ENCODE peak calls at places on chromosomes 3 and 15, in five cellular contexts. A, X, W, Q and C are unnamed samples.

GRCh38 chr3:81744366-81744765 is 17.1 kb downstream of the GBE1 start:
- DNase-seq in W (no peak), A (no peak), X (no peak), Q (peak), C (peak)

GRCh38 chr3:50194903-50195500 is 3.6 kb downstream of the GNAT1 start:
- DNase-seq in A (no peak), Q (no peak), W (no peak), X (no peak), C (no peak)

GRCh38 chr15:84908564-84908963 is 24.1 kb downstream of the SLC28A1 start:
- DNase-seq in W (no peak), A (no peak), X (no peak), Q (no peak), C (no peak)

GRCh38 chr15:75154461-75155062 is 47.1 kb upstream of the C15orf39 start:
- DNase-seq in A (no peak), X (no peak), W (no peak), Q (no peak), C (no peak)

GRCh38 chr3:66644549-66644948 is 143.7 kb upstream of the LRIG1 start:
- DNase-seq in X (no peak), W (no peak), Q (no peak), A (no peak), C (no peak)

GRCh38 chr15:60070838-60071493 is 66.9 kb downstream of the FOXB1 start:
- DNase-seq in X (no peak), A (no peak), Q (peak), W (no peak), C (peak)

GRCh38 chr3:52231502-52232278 is 6.2 kb upstream of the TLR9 start:
- DNase-seq in A (peak), X (peak), W (peak), Q (no peak), C (peak)

GRCh38 chr15:49134683-49135341 is 20.6 kb downstream of the COPS2 start:
- DNase-seq in A (no peak), X (no peak), Q (peak), W (no peak), C (no peak)

GRCh38 chr3:73500321-73500720 is 124.4 kb downstream of the PDZRN3 start:
- DNase-seq in Q (no peak), A (no peak), X (peak), W (no peak), C (peak)

GRCh38 chr3:47008258-47008671 is 28.8 kb downstream of the NBEAL2 start:
- DNase-seq in Q (no peak), X (no peak), A (no peak), W (no peak), C (no peak)

GRCh38 chr3:33001889-33002288 is 50.4 kb downstream of the CCR4 start:
- DNase-seq in W (no peak), Q (no peak), X (no peak), A (no peak), C (no peak)

GRCh38 chr15:31268911-31269784 is 57.5 kb upstream of the KLF13 start:
- DNase-seq in Q (no peak), A (no peak), W (no peak), X (peak), C (no peak)

GRCh38 chr15:51425517-51426033 is 84.1 kb downstream of the GLDN start:
- DNase-seq in A (no peak), W (no peak), X (no peak), Q (no peak), C (no peak)

GRCh38 chr15:99403597-99403996 is 152.3 kb downstream of the LRRC28 start:
- DNase-seq in X (no peak), A (no peak), W (no peak), Q (no peak), C (no peak)

GRCh38 chr3:161770532-161771386 is 274.2 kb downstream of the OTOL1 start:
- DNase-seq in A (no peak), Q (peak), W (no peak), X (no peak), C (no peak)

GRCh38 chr15:83092309-83092976 is 15.0 kb upstream of the TM6SF1 start:
- DNase-seq in X (no peak), Q (no peak), A (no peak), W (no peak), C (peak)

GRCh38 chr15:44029003-44029402 is 166.1 kb downstream of the FRMD5 start:
- DNase-seq in X (no peak), A (no peak), W (no peak), Q (no peak), C (no peak)

GRCh38 chr15:44029940-44030568 is 165.0 kb downstream of the FRMD5 start:
- DNase-seq in X (no peak), Q (no peak), A (no peak), W (no peak), C (peak)

GRCh38 chr15:44033894-44034293 is 161.2 kb downstream of the FRMD5 start:
- DNase-seq in X (no peak), A (no peak), Q (peak), W (no peak), C (peak)

GRCh38 chr15:44023176-44023575 is 171.9 kb downstream of the FRMD5 start:
- DNase-seq in X (no peak), W (no peak), Q (no peak), A (no peak), C (no peak)

DNA sequence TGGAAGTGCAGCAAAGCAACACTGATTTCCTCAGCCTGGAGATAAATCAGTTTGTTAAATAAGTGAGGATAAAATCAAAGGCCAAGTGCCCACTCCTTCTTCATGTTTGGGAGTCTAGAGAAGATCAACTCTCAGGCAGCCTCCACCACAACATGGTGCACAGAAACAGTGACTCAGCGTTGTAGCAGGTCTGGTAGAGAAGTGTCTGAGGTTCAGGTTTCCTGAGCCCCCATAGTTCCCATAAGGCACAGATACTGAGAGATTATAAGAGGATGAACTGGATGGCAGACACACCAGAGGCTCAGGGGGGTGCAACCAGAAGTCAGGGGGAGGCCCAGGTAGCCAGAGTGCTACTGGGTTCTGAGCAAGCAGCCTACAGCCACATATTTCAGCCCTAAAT is 166.7 kb downstream of the FRMD5 start:
- DNase-seq in A (no peak), W (no peak), Q (peak), X (no peak), C (no peak)
- TF ChIP-seq CTCF in A (no peak), W (no peak), Q (no peak), X (no peak), C (no peak)

DNA sequence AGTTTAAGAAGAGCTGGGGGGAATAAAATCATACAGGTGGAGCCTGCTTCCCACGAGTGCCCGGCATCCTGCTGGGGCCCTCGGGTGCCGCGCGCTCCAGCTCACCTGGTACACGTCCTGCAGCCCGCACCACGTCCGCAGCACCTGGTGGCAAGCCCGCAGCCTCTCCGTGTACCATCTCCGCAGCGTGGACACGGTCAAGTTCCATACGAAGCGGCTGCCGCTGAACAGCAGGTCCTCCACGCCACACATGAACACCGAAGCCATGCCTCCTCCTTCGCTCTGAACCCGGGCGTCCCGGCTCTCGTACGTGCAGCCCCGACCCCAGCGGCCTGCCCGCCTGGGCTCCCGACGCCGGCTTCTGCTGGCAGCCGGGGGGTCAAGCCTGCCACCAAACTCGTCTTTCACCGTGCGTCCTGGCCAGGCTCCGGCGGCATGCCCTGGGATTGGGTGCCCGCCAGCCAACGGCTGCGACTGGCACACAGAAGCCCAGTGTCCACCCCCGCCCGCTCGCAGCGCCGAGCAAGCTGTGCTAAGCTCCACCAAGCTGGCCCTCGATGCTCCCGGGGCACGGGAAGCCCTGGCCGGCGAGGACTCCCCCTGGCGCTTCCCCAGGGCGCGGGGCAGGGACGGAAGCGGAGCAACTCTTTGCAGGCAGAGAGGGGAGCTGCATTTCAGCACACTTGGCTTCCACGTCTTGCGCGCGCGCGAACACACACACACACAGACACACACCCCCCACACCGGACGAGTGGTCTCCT is at the start of gene FRMD4B:
- DNase-seq in W (no peak), X (peak), A (no peak), Q (peak), C (no peak)
- TF ChIP-seq CTCF in W (no peak), X (peak), A (no peak), Q (no peak), C (no peak)

DNA sequence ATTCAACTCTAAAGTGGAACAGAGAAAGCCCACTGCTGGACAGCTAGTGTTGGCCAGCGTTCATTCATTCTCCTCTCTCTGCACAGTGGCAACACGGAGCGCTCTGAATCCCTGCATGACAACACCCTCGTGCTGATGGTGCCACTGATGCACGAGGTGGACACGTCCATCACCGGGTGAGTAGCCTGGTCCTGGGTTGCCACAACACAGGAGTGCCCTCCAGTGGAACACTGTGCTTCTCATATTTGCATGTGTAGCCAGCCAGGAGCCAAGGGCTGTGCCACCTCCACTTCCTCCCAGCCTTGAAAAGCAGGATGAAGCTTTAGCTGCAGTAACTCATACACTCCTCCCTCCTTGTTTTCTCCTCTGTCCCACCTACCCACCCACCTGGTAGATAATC is 120.0 kb upstream of the CTDSPL start:
- DNase-seq in X (peak), W (no peak), Q (no peak), A (no peak), C (no peak)
- TF ChIP-seq CTCF in X (peak), W (no peak), Q (peak), A (no peak), C (peak)

DNA sequence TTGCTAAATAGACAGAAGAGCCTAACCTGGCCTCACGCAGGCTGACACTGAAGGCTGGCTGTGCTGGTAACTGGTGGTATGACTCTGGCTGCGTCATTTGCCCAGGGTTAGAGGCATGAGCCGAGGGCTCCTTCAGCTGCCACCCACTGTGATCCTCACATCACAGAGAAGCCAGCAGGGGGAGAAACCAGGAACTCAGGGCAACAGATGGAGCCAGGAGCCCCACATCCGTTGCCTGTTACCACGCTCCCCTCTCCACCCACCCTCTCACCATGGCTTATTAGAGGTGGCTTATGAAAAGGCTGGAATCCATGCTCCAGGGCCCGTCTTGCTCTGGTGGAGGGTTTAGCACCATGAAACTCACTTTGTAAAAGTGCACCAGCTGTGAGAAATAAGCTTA is 60.7 kb downstream of the ASB7 start:
- DNase-seq in W (no peak), Q (no peak), X (peak), A (no peak), C (no peak)
- TF ChIP-seq CTCF in W (no peak), Q (peak), X (peak), A (no peak), C (peak)

GRCh38 chr3:128068156-128068620 is 16.0 kb downstream of the SEC61A1 start:
- DNase-seq in W (no peak), Q (peak), X (peak), A (no peak), C (peak)
- TF ChIP-seq CTCF in W (peak), Q (peak), X (peak), A (peak), C (peak)